ENCODE peak calls at places on chromosomes 4 and X, in four cellular contexts. O is foreskin melanocyte, T is dermis blood vessel endothelial cell, E is kidney. I is an unnamed sample.

GRCh38 chr4:79472693-79473552 is 64.9 kb upstream of the GK2 start:
- DNase-seq in E (no peak), T (no peak), O (no peak), I (no peak)

GRCh38 chr4:67909910-67910905 is 26.4 kb upstream of the TMPRSS11D start:
- DNase-seq in E (no peak), T (peak; percentile 50), O (no peak), I (peak; percentile 21)

GRCh38 chr4:16226816-16227461 is 668 bp upstream of the TAPT1 start:
- DNase-seq in O (peak; percentile 12), E (peak; percentile 87), T (peak; percentile 55), I (peak; percentile 48)

GRCh38 chr4:26344901-26345300 is 24.1 kb downstream of the RBPJ start:
- DNase-seq in E (no peak), O (no peak), T (no peak), I (no peak)

GRCh38 chr4:185965456-185966384 is 103.2 kb upstream of the TLR3 start:
- DNase-seq in E (no peak), T (peak; percentile 66), O (no peak), I (peak; percentile 65)

GRCh38 chr4:185738038-185738552 is 73.9 kb downstream of the SORBS2 start:
- DNase-seq in E (no peak), O (no peak), T (peak; percentile 87), I (peak; percentile 79)

GRCh38 chrX:42248226-42248625 is 324.9 kb upstream of the CASK start:
- DNase-seq in E (no peak), O (no peak), T (no peak), I (no peak)

GRCh38 chr4:150310159-150310895 is 232.1 kb downstream of the DCLK2 start:
- DNase-seq in E (no peak), T (peak; percentile 35), O (no peak), I (peak; percentile 74)

GRCh38 chr4:149223659-149224058 is 592.0 kb downstream of the IQCM start:
- DNase-seq in E (no peak), T (no peak), O (peak; percentile 43), I (no peak)

I was measured in dermis microvascular lymphatic vessel endothelial cell.